ENCODE peak calls at places on chromosome 15, in ten cellular contexts. E, R, G, S, T, V, N, O, P and Z are unnamed samples.
A peak's percentile ranks its signal among the peaks of the same experiment; 100 is the strongest.

GRCh38 chr15:68365140-68365745 is 66.7 kb downstream of the ITGA11 start:
- DNase-seq in E (peak; percentile 69), R (no peak), G (no peak), S (peak; percentile 42), T (no peak), V (no peak), N (no peak), O (no peak), P (no peak), Z (no peak)

GRCh38 chr15:99131441-99132023 is 26.7 kb downstream of the SYNM start:
- DNase-seq in E (no peak), R (no peak), G (no peak), S (no peak), T (no peak), V (no peak), N (no peak), O (no peak), P (no peak), Z (peak; percentile 74)

GRCh38 chr15:40050788-40051615 is 12.0 kb upstream of the SRP14 start:
- DNase-seq in E (no peak), R (no peak), G (no peak), S (no peak), T (no peak), V (no peak), N (no peak), O (no peak), P (no peak), Z (no peak)

GRCh38 chr15:47390208-47390765 is 327.0 kb upstream of the SEMA6D start:
- DNase-seq in E (no peak), R (no peak), G (no peak), S (no peak), T (no peak), V (no peak), N (no peak), O (no peak), P (no peak), Z (no peak)

GRCh38 chr15:42385206-42385979 is 26.1 kb downstream of the CAPN3 start:
- DNase-seq in E (peak; percentile 75), R (no peak), G (no peak), S (peak; percentile 48), T (peak; percentile 67), V (no peak), N (peak; percentile 60), O (no peak), P (peak; percentile 42), Z (peak; percentile 35)

GRCh38 chr15:25733856-25734679 is 129.1 kb downstream of the ATP10A start:
- DNase-seq in E (no peak), R (no peak), G (no peak), S (no peak), T (no peak), V (no peak), N (no peak), O (no peak), P (no peak), Z (no peak)

GRCh38 chr15:39685999-39686613 is 96.5 kb downstream of the FSIP1 start:
- DNase-seq in E (peak; percentile 82), R (peak; percentile 40), G (no peak), S (peak; percentile 51), T (peak; percentile 53), V (no peak), N (peak; percentile 51), O (no peak), P (peak; percentile 46), Z (peak; percentile 13)

GRCh38 chr15:63851431-63851830 is 17.7 kb upstream of the HERC1 start:
- DNase-seq in E (no peak), R (no peak), G (no peak), S (no peak), T (no peak), V (no peak), N (no peak), O (no peak), P (no peak), Z (no peak)

GRCh38 chr15:27958911-27959598 is 140.1 kb downstream of the OCA2 start:
- DNase-seq in E (no peak), R (no peak), G (no peak), S (peak; percentile 14), T (no peak), V (no peak), N (no peak), O (no peak), P (no peak), Z (no peak)

GRCh38 chr15:78234515-78235040 is at the start of gene ACSBG1:
- DNase-seq in E (no peak), R (no peak), G (no peak), S (no peak), T (no peak), V (no peak), N (no peak), O (no peak), P (no peak), Z (no peak)

GRCh38 chr15:63089260-63090043 is 32.2 kb upstream of the LACTB start:
- DNase-seq in E (peak; percentile 93), R (peak; percentile 46), G (no peak), S (peak; percentile 98), T (no peak), V (no peak), N (peak; percentile 50), O (no peak), P (no peak), Z (peak; percentile 38)

GRCh38 chr15:92074646-92075045 is 221.1 kb downstream of the SLCO3A1 start:
- DNase-seq in E (peak; percentile 65), R (no peak), G (no peak), S (peak; percentile 76), T (no peak), V (no peak), N (no peak), O (peak; percentile 79), P (no peak), Z (no peak)

GRCh38 chr15:93300796-93301195 is 211.8 kb upstream of the RGMA start:
- DNase-seq in E (no peak), R (no peak), G (no peak), S (no peak), T (no peak), V (no peak), N (no peak), O (no peak), P (no peak), Z (no peak)

GRCh38 chr15:92494791-92495190 is 101.1 kb downstream of the ST8SIA2 start:
- DNase-seq in E (no peak), R (peak; percentile 77), G (no peak), S (no peak), T (no peak), V (no peak), N (no peak), O (no peak), P (no peak), Z (no peak)